ENCODE peak calls at places on chromosomes 3 and 15, in nine cellular contexts. D is HCT116, C is OCI-LY7, Q is Karpas-422, P is hepatocyte, X is MM.1S, K is SK-N-SH, W is PC-3, R is PC-9. Z is an unnamed sample. For H3K9me2, the result is how much of the 10 kb centered on the place peaks cover.

GRCh38 chr3:104596551-104596950 is 770.2 kb upstream of the ALCAM start:
- DNase-seq in K (peak), C (peak), W (peak), D (peak), X (peak), P (peak), R (no peak), Q (peak), Z (peak)

GRCh38 chr15:66071621-66072295 is 181.8 kb downstream of the MEGF11 start:
- DNase-seq in W (no peak), K (no peak), Q (peak), X (no peak), P (no peak), R (no peak), D (no peak), C (no peak), Z (peak)

GRCh38 chr3:96915465-96915864 is 101.1 kb downstream of the EPHA6 start:
- DNase-seq in Q (no peak), D (no peak), K (no peak), W (peak), P (no peak), X (no peak), R (no peak), C (no peak), Z (no peak)

GRCh38 chr3:151432624-151433372 is 28.1 kb downstream of the IGSF10 start:
- DNase-seq in Q (no peak), P (no peak), C (no peak), W (peak), K (no peak), X (no peak), D (no peak), R (no peak), Z (no peak)

GRCh38 chr3:192055946-192056345 is 595.0 kb downstream of the PYDC2 start:
- DNase-seq in R (no peak), C (no peak), K (no peak), Q (no peak), P (no peak), W (no peak), X (no peak), D (no peak), Z (no peak)

GRCh38 chr3:57951106-57951882 is 56.9 kb upstream of the FLNB start:
- DNase-seq in Q (no peak), R (peak), X (no peak), K (peak), D (peak), C (no peak), P (peak), W (peak), Z (peak)

GRCh38 chr3:111998661-111999641 is at the start of gene TAGLN3:
- DNase-seq in C (peak), X (peak), Q (no peak), R (no peak), K (peak), W (peak), P (peak), D (no peak), Z (peak)

GRCh38 chr15:68644088-68644904 is 65.5 kb downstream of the CORO2B start:
- DNase-seq in K (no peak), W (peak), Q (no peak), P (peak), D (peak), X (no peak), C (no peak), R (no peak), Z (peak)

GRCh38 chr15:62887113-62887570 is 155.4 kb upstream of the TPM1 start:
- DNase-seq in C (no peak), X (no peak), R (no peak), W (no peak), K (peak), D (no peak), P (peak), Q (no peak), Z (peak)

GRCh38 chr3:100120022-100120421 is 5.7 kb upstream of the FILIP1L start:
- DNase-seq in C (no peak), W (no peak), R (no peak), Q (no peak), K (no peak), P (no peak), D (no peak), X (no peak), Z (no peak)

GRCh38 chr15:63509933-63510547 is 5.6 kb downstream of the USP3 start:
- DNase-seq in C (no peak), R (peak), W (peak), X (no peak), P (no peak), Q (no peak), D (no peak), K (no peak), Z (peak)

GRCh38 chr3:38552364-38552763 is 56.2 kb downstream of the EXOG start:
- DNase-seq in W (no peak), K (no peak), C (no peak), R (no peak), Q (no peak), X (no peak), D (no peak), P (no peak), Z (no peak)

GRCh38 chr3:100737334-100737733 is 28.0 kb downstream of the TFG start:
- DNase-seq in K (peak), C (peak), X (peak), R (no peak), Q (no peak), P (peak), W (peak), D (no peak), Z (peak)

GRCh38 chr3:46891132-46891531 is 13.6 kb downstream of the PTH1R start:
- DNase-seq in X (no peak), K (no peak), R (no peak), C (no peak), W (no peak), P (no peak), Q (no peak), D (no peak), Z (no peak)

GRCh38 chr15:70466305-70466704 is 297.1 kb downstream of the UACA start:
- DNase-seq in W (no peak), P (no peak), K (no peak), R (no peak), X (peak), D (no peak), Q (no peak), C (no peak), Z (no peak)

GRCh38 chr3:156174229-156174847 is 54.0 kb downstream of the KCNAB1 start:
- DNase-seq in K (peak), C (no peak), D (peak), R (no peak), Q (no peak), W (peak), P (peak), X (peak), Z (peak)

DNA sequence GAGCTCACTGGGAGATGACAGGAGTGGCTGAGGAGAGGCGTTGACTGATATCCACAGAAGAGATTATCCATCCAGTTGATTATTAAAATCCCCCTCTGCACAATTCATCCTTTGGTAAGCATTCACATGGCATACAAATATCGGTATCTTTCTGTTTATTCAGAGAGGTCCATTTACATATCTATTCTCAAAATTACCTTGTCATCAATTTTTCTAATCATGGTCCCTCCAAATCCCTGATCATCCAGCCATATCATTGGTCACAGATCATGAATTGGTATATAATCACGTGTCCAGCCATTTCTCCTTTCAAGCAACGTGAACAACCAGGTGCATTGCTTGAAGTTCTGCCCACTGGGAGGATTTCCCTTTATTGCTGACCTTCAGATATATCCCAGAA is 1321.0 kb downstream of the ROBO2 start:
- DNase-seq in W (no peak), D (no peak), Q (no peak), X (no peak), C (no peak), R (no peak), K (no peak), P (no peak), Z (no peak)
- H3K9me2 ChIP-seq in W (under half), D (under half), Q (under half), X (under half), C (under half), R (under half), K (under half), P (under half), Z (under half)

DNA sequence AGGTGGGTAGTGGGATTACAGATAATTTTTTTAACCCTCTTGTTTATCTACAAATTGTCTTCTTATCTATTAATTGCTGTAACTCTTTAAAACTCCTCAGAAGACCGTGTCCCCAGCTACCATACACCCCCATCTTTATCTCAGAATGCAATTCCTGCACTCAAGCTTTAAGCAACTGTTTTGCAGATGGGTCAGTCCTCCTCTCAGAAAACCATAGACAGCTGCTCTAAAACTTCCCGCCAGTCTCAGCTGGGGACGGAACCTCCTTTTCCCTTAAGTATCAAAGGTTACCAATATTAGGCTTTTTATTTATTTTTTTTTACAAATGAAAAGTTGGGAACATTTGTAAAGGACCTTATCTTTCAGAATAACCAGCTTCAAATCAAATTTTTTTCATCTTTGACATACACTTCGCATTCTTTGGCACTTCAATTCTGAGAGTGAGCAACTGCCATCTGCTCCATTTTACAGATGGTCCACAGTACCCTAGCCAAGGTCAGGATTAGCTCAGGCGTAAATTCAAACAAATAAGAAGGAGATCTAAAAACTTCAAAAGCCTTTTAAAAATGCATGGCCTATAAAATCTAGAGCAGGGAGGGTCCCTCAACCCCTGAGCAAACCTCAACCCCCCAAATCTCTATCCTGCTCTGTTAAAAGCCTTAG is 1.2 kb downstream of the GATM start:
- DNase-seq in X (no peak), K (no peak), Q (no peak), P (no peak), W (no peak), R (no peak), C (no peak), D (no peak), Z (no peak)
- H3K4me3 ChIP-seq in X (no peak), K (peak), Q (peak), P (peak), W (peak), R (peak), C (no peak), D (no peak), Z (peak)

GRCh38 chr3:41162981-41163380 is 36.3 kb upstream of the CTNNB1 start:
- DNase-seq in W (no peak), P (no peak), D (no peak), Q (no peak), X (no peak), R (no peak), C (no peak), K (no peak), Z (no peak)

GRCh38 chr3:41163399-41163798 is 35.9 kb upstream of the CTNNB1 start:
- DNase-seq in W (no peak), P (peak), X (no peak), D (no peak), R (no peak), Q (no peak), C (no peak), K (no peak), Z (no peak)

GRCh38 chr3:41164776-41165175 is 34.5 kb upstream of the CTNNB1 start:
- DNase-seq in K (no peak), C (no peak), X (no peak), R (no peak), Q (no peak), D (no peak), P (no peak), W (no peak), Z (no peak)

GRCh38 chr3:41159581-41160189 is 39.6 kb upstream of the CTNNB1 start:
- DNase-seq in W (peak), X (no peak), D (peak), R (peak), C (no peak), Q (no peak), P (peak), K (no peak), Z (no peak)

GRCh38 chr3:41162541-41162940 is 36.8 kb upstream of the CTNNB1 start:
- DNase-seq in P (no peak), Q (no peak), X (no peak), D (no peak), C (no peak), R (no peak), W (no peak), K (no peak), Z (no peak)
- H3K9me2 ChIP-seq in P (under half), Q (under half), X (under half), D (under half), C (under half), R (under half), W (under half), K (under half), Z (under half)

GRCh38 chr15:71821547-71822129 is 11.3 kb downstream of the NR2E3 start:
- DNase-seq in C (no peak), K (no peak), R (no peak), Q (no peak), W (no peak), P (no peak), D (no peak), X (no peak), Z (no peak)
- H3K4me3 ChIP-seq in C (no peak), K (no peak), R (no peak), Q (no peak), W (no peak), P (no peak), D (no peak), X (no peak), Z (no peak)